ENCODE peak calls at places on chromosomes 2 and 18, in six cellular contexts. M, F, P, S, W and Y are unnamed samples. For H3K9me3, the result is how much of the 10 kb centered on the place peaks cover.

GRCh38 chr2:241272298-241272721 is 43.2 kb downstream of the HDLBP start:
- DNase-seq in M (peak), F (peak), P (no peak), S (peak), W (peak), Y (no peak)

GRCh38 chr2:134052173-134052572 is 201.7 kb upstream of the MGAT5 start:
- DNase-seq in M (no peak), F (no peak), P (no peak), S (no peak), W (no peak), Y (no peak)

GRCh38 chr2:63844616-63845015 is 2.9 kb downstream of the UGP2 start:
- DNase-seq in M (no peak), F (no peak), P (no peak), S (no peak), W (no peak), Y (no peak)

GRCh38 chr2:218662377-218662776 is 2.9 kb downstream of the BCS1L start:
- DNase-seq in M (no peak), F (no peak), P (no peak), S (no peak), W (no peak), Y (no peak)

GRCh38 chr2:161382747-161383146 is 33.4 kb upstream of the TBR1 start:
- DNase-seq in M (no peak), F (no peak), P (no peak), S (no peak), W (no peak), Y (no peak)

GRCh38 chr18:11147962-11148654 is 1.3 kb downstream of the PIEZO2 start:
- DNase-seq in M (no peak), F (peak), P (no peak), S (no peak), W (no peak), Y (no peak)

GRCh38 chr18:3594760-3595241 is 144.8 kb downstream of the TGIF1 start:
- DNase-seq in M (no peak), F (peak), P (peak), S (peak), W (peak), Y (peak)

GRCh38 chr2:31028415-31028814 is 109.8 kb downstream of the GALNT14 start:
- DNase-seq in M (no peak), F (no peak), P (no peak), S (no peak), W (no peak), Y (no peak)

GRCh38 chr2:156189143-156189542 is 143.4 kb downstream of the NR4A2 start:
- DNase-seq in M (no peak), F (no peak), P (no peak), S (peak), W (no peak), Y (no peak)

GRCh38 chr2:32502941-32503340 is 124.9 kb upstream of the TTC27 start:
- DNase-seq in M (no peak), F (no peak), P (no peak), S (no peak), W (no peak), Y (no peak)

GRCh38 chr2:216695401-216695821 is at the start of gene IGFBP5:
- DNase-seq in M (peak), F (peak), P (peak), S (peak), W (peak), Y (no peak)

GRCh38 chr2:134790487-134790886 is 47.9 kb upstream of the ACMSD start:
- DNase-seq in M (no peak), F (no peak), P (no peak), S (no peak), W (no peak), Y (no peak)

GRCh38 chr18:23838801-23839366 is 149.6 kb downstream of the LAMA3 start:
- DNase-seq in M (no peak), F (peak), P (peak), S (no peak), W (no peak), Y (no peak)

GRCh38 chr2:233414777-233415570 is 60.7 kb downstream of the DGKD start:
- DNase-seq in M (no peak), F (peak), P (peak), S (peak), W (no peak), Y (no peak)

GRCh38 chr2:59885536-59885935 is 667.9 kb downstream of the BCL11A start:
- DNase-seq in M (no peak), F (no peak), P (no peak), S (no peak), W (no peak), Y (no peak)

GRCh38 chr2:18154812-18155211 is 276.3 kb downstream of the KCNS3 start:
- DNase-seq in M (no peak), F (no peak), P (peak), S (no peak), W (no peak), Y (no peak)

GRCh38 chr2:12931211-12931844 is 214.6 kb downstream of the TRIB2 start:
- DNase-seq in M (no peak), F (peak), P (peak), S (no peak), W (peak), Y (no peak)

GRCh38 chr2:45607701-45608100 is 3.4 kb downstream of the SRBD1 start:
- DNase-seq in M (no peak), F (peak), P (no peak), S (no peak), W (peak), Y (no peak)

GRCh38 chr2:134233733-134234135 is 20.1 kb upstream of the MGAT5 start:
- DNase-seq in M (no peak), F (no peak), P (no peak), S (no peak), W (no peak), Y (no peak)

GRCh38 chr18:10182009-10182624 is 268.3 kb downstream of the VAPA start:
- DNase-seq in M (no peak), F (no peak), P (no peak), S (no peak), W (peak), Y (no peak)

GRCh38 chr18:79953921-79954651 is 2.6 kb upstream of the SLC66A2 start:
- DNase-seq in M (peak), F (no peak), P (no peak), S (no peak), W (no peak), Y (no peak)

GRCh38 chr2:203740741-203741363 is 34.4 kb downstream of the CD28 start:
- DNase-seq in M (no peak), F (peak), P (peak), S (no peak), W (no peak), Y (peak)

GRCh38 chr18:45554070-45554767 is 61.1 kb upstream of the SLC14A2 start:
- DNase-seq in M (no peak), F (no peak), P (no peak), S (no peak), W (no peak), Y (no peak)

GRCh38 chr18:48813833-48814489 is 136.8 kb downstream of the SMAD7 start:
- DNase-seq in M (peak), F (no peak), P (no peak), S (peak), W (no peak), Y (peak)

GRCh38 chr2:67938053-67938452 is 124.8 kb downstream of the C1D start:
- DNase-seq in M (no peak), F (no peak), P (no peak), S (no peak), W (no peak), Y (no peak)

GRCh38 chr2:144942516-144943256 is 422.8 kb upstream of the ZEB2 start:
- DNase-seq in M (no peak), F (peak), P (peak), S (no peak), W (peak), Y (no peak)

GRCh38 chr18:11741505-11742145 is 52.6 kb downstream of the GNAL start:
- DNase-seq in M (no peak), F (peak), P (no peak), S (no peak), W (peak), Y (no peak)

GRCh38 chr2:232365621-232366321 is 12.8 kb upstream of the ALPP start:
- DNase-seq in M (no peak), F (peak), P (peak), S (no peak), W (no peak), Y (no peak)

GRCh38 chr2:105866439-105867170 is 121.9 kb downstream of the NCK2 start:
- DNase-seq in M (no peak), F (peak), P (peak), S (no peak), W (no peak), Y (no peak)

GRCh38 chr2:179250084-179250483 is 14.5 kb downstream of the SESTD1 start:
- DNase-seq in M (no peak), F (peak), P (no peak), S (no peak), W (no peak), Y (no peak)

GRCh38 chr2:179247318-179248023 is 17.2 kb downstream of the SESTD1 start:
- DNase-seq in M (no peak), F (no peak), P (no peak), S (no peak), W (no peak), Y (no peak)

GRCh38 chr2:179251865-179252264 is 12.8 kb downstream of the SESTD1 start:
- DNase-seq in M (no peak), F (peak), P (peak), S (no peak), W (no peak), Y (no peak)

GRCh38 chr2:179250848-179251504 is 13.7 kb downstream of the SESTD1 start:
- DNase-seq in M (no peak), F (no peak), P (no peak), S (no peak), W (no peak), Y (no peak)

DNA sequence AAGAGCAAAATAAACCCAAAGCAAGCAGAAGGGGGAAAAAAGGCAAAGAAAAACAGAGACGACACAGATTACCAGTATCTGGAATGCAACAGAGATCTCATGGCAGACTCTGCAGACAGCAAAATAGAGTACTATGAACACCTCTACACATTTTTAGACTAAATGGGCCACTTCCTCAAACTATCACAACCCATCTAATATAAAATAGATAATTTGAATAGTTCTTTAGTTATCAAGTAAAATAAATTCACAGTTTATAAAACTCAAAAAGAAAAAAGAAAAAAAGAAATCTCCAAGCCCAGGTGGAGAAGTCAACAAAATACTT is 16.6 kb downstream of the SESTD1 start:
- DNase-seq in M (no peak), F (no peak), P (no peak), S (no peak), W (no peak), Y (no peak)
- H3K9me3 ChIP-seq in M (under half), F (under half), P (under half), S (under half), W (under half), Y (under half)

GRCh38 chr2:103520547-103520946 is 758.7 kb downstream of the TMEM182 start:
- DNase-seq in M (no peak), F (no peak), P (no peak), S (no peak), W (no peak), Y (no peak)

GRCh38 chr2:103527278-103527677 is 765.4 kb downstream of the TMEM182 start:
- DNase-seq in M (no peak), F (no peak), P (no peak), S (no peak), W (no peak), Y (no peak)

GRCh38 chr2:103526757-103527156 is 764.9 kb downstream of the TMEM182 start:
- DNase-seq in M (no peak), F (no peak), P (no peak), S (no peak), W (no peak), Y (no peak)

GRCh38 chr2:103525757-103526156 is 763.9 kb downstream of the TMEM182 start:
- DNase-seq in M (no peak), F (no peak), P (no peak), S (no peak), W (no peak), Y (no peak)
- H3K9me3 ChIP-seq in M (under half), F (under half), P (under half), S (under half), W (under half), Y (under half)

DNA sequence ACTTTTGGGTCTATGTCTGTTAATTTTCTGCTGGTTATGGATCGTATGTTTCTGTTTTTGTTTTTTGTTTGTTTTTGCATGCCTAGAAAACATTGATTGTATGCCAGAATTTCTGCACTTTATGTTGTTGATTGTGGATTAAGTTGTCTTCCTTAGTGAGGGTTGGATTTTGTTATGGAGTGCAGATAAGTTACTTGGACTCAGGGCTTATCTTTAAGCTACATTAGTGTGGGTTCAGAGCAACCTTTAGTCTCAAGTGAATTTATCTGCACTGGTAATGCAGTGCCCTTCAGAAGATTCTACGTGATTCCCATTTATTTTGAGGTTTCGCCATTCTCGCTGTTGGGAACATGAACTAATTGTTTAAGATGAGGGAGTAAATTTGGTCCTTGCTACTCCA is 32.9 kb downstream of the UBR3 start:
- DNase-seq in M (no peak), F (no peak), P (no peak), S (no peak), W (no peak), Y (no peak)
- H3K9me3 ChIP-seq in M (under half), F (under half), P (under half), S (under half), W (under half), Y (under half)

DNA sequence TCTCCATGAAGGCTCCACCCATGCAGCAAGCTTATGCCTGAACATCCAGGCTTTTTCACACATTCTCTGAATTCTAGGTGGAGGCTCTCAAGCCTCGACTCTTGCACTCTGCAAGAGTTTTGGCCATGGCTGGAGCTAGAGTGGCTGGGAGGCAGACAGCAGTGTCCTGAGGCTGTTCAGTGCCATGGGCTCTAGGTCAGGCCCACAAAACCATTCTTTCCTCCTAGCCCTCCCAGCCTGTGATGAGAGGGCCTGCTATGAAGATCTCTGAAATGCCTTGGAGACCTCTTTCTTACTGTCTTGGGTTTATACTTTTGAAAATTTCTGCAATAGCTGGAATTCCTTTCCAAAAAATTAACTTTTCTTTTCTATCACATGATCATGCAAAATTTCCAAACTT is 210.7 kb downstream of the RND3 start:
- DNase-seq in M (no peak), F (no peak), P (no peak), S (no peak), W (no peak), Y (no peak)
- H3K9me3 ChIP-seq in M (under half), F (under half), P (under half), S (under half), W (under half), Y (under half)

DNA sequence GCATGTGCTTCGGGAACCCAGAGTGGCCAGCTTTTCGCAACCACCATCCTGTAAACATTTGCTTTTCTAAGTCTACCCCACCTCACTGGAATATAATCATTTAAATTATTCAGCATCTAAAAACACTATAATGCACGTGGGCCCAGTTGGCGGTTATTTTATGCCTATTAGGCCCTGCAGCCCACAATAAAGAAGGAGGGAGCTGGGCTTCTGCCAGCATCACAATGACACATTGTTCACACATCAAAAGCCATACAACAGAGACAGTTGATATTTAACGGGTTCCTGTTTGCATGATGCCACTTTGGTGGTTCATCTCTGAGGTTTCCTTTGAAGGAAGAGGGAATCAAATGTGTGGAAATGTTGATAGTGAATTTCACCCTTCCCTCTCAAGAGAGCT is 916.0 kb upstream of the CELF4 start:
- DNase-seq in M (no peak), F (no peak), P (no peak), S (no peak), W (no peak), Y (no peak)
- H3K9me3 ChIP-seq in M (under half), F (under half), P (under half), S (under half), W (under half), Y (under half)

DNA sequence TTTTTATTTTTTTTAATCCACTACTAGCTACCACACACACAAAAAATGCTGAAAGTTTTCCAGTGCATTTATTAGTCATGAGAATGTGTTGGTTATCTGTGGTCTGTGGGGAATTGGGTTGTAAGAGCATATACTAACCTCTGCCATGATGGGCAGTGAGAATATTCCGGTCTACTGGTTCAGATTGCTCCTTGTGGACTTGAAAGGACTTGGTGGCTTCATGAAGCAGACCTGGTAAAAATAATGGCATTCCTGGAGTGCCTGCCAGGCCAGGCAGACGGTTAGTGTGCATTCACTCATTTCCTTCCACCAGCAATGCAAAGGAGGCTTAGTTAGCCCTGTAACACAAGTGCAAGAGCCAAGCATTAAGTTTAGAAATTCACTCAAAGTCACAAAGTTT is 150.8 kb downstream of the THSD7B start:
- DNase-seq in M (no peak), F (no peak), P (no peak), S (no peak), W (no peak), Y (no peak)
- H3K9me3 ChIP-seq in M (under half), F (under half), P (under half), S (under half), W (under half), Y (under half)

GRCh38 chr18:69259282-69259681 is 141.4 kb upstream of the DOK6 start:
- DNase-seq in M (no peak), F (no peak), P (peak), S (no peak), W (no peak), Y (no peak)

GRCh38 chr18:69265661-69266060 is 135.0 kb upstream of the DOK6 start:
- DNase-seq in M (no peak), F (no peak), P (no peak), S (no peak), W (no peak), Y (no peak)

GRCh38 chr18:69257861-69258458 is 142.7 kb upstream of the DOK6 start:
- DNase-seq in M (no peak), F (peak), P (peak), S (no peak), W (peak), Y (no peak)

GRCh38 chr18:69261436-69261835 is 139.3 kb upstream of the DOK6 start:
- DNase-seq in M (no peak), F (no peak), P (peak), S (no peak), W (no peak), Y (no peak)
- H3K9me3 ChIP-seq in M (under half), F (under half), P (under half), S (under half), W (under half), Y (under half)

GRCh38 chr2:89780318-89780717 is 1088.8 kb downstream of the RPIA start:
- DNase-seq in M (no peak), F (no peak), P (no peak), S (no peak), W (no peak), Y (no peak)
- H3K9me3 ChIP-seq in M (half or more), F (under half), P (half or more), S (half or more), W (half or more), Y (under half)

GRCh38 chr2:22829806-22830205 is 555.2 kb upstream of the KLHL29 start:
- DNase-seq in M (no peak), F (no peak), P (no peak), S (no peak), W (no peak), Y (no peak)
- H3K9me3 ChIP-seq in M (under half), F (under half), P (under half), S (under half), W (under half), Y (under half)